ENCODE peak calls at places on chromosomes 7 and 10, in four cellular contexts. X, U, G and N are unnamed samples.

GRCh38 chr7:75969182-75969581 is 25.2 kb downstream of the TMEM120A start:
- DNase-seq in X (peak), U (no peak), G (no peak), N (no peak)

GRCh38 chr7:156460861-156461632 is 179.5 kb upstream of the RNF32 start:
- DNase-seq in X (no peak), U (no peak), G (no peak), N (no peak)

GRCh38 chr7:17690030-17690429 is 250.3 kb downstream of the SNX13 start:
- DNase-seq in X (peak), U (no peak), G (no peak), N (peak)

GRCh38 chr7:122546496-122546895 is 152.4 kb downstream of the RNF133 start:
- DNase-seq in X (peak), U (no peak), G (no peak), N (peak)

GRCh38 chr7:122412441-122412840 is 107.9 kb upstream of the FEZF1 start:
- DNase-seq in X (peak), U (no peak), G (no peak), N (peak)

GRCh38 chr10:63935705-63936104 is 414.5 kb downstream of the REEP3 start:
- DNase-seq in X (no peak), U (no peak), G (no peak), N (peak)

GRCh38 chr10:94349327-94349726 is 13.4 kb downstream of the NOC3L start:
- DNase-seq in X (peak), U (no peak), G (no peak), N (peak)

GRCh38 chr10:22606164-22606614 is 108.2 kb downstream of the PIP4K2A start:
- DNase-seq in X (peak), U (no peak), G (no peak), N (peak)

GRCh38 chr7:33107136-33108066 is 1.8 kb downstream of the RP9 start:
- DNase-seq in X (peak), U (no peak), G (no peak), N (peak)

GRCh38 chr10:944034-944831 is 12.7 kb upstream of the LARP4B start:
- DNase-seq in X (peak), U (no peak), G (peak), N (peak)

GRCh38 chr7:92740713-92741126 is 95.7 kb downstream of the CDK6 start:
- DNase-seq in X (peak), U (no peak), G (no peak), N (peak)

GRCh38 chr10:93173867-93174845 is 100.5 kb downstream of the CYP26A1 start:
- DNase-seq in X (no peak), U (no peak), G (no peak), N (peak)

GRCh38 chr7:64890761-64891666 is 12.1 kb upstream of the ZNF273 start:
- DNase-seq in X (peak), U (no peak), G (no peak), N (no peak)

GRCh38 chr10:131825150-131825907 is 75.5 kb upstream of the PPP2R2D start:
- DNase-seq in X (no peak), U (no peak), G (no peak), N (peak)

GRCh38 chr10:75959209-75959608 is 527.8 kb downstream of the LRMDA start:
- DNase-seq in X (peak), U (peak), G (no peak), N (peak)

GRCh38 chr7:103307487-103308231 is 10.4 kb downstream of the PMPCB start:
- DNase-seq in X (no peak), U (no peak), G (no peak), N (no peak)

DNA sequence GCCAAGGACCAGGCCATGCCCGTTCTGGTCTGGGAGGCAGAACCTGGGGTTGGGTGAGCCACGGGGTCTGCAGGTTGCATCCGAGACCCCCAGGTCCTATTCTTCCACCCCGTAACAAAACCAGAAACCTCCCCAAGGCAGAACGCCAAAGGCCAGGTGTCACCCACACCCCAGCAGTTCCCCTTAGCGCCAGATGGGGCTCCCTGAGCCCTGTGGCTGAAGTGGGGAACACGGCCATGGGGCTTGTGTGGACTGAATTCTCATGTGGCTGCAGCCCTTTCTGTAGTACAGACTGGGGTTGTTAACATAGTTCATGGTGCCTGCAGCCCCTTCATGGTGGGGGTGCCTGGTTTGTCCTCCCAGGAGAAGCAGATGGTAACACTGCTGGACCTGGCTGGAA is 10.2 kb downstream of the BRI3 start:
- DNase-seq in X (no peak), U (no peak), G (no peak), N (no peak)
- TF ChIP-seq CTCF in X (peak), U (peak), G (peak), N (peak)

GRCh38 chr7:44398506-44398905 is 73.1 kb upstream of the CAMK2B start:
- DNase-seq in X (no peak), U (no peak), G (peak), N (no peak)
- H3K4me3 ChIP-seq in X (no peak), U (no peak), G (no peak), N (no peak)

GRCh38 chr10:114352653-114353298 is 51.5 kb downstream of the AFAP1L2 start:
- DNase-seq in X (no peak), U (no peak), G (no peak), N (no peak)
- TF ChIP-seq CTCF in X (no peak), U (peak), G (no peak), N (no peak)

DNA sequence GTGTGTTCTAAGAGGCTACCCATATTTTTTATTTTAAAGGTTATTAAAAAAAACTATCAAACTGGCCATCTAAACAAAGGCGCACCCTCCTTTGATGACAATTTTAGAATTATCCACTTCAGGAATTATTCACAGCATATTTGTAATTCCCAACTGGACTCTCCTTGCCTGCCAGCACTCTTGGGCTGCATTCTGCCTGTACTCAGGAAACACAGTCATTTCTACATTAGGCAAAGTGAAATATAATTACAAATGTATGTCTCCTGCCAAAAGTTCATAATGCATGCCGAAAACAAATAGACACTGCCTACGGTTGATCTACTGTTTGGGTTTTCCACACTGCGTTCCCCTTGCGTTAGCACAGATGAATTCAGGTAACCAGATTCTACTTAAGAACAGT is 2.0 kb downstream of the HGF start:
- DNase-seq in X (peak), U (no peak), G (no peak), N (no peak)
- H3K4me3 ChIP-seq in X (no peak), U (no peak), G (peak), N (no peak)